ENCODE peak calls at places on chromosomes 1 and 21, in ten cellular contexts. One of them, this sample, is unnamed. For H3K9me3, the result is how much of the 10 kb centered on the place peaks cover.

GRCh38 chr1:83931658-83932253 is 67.2 kb downstream of the TTLL7 start:
- DNase-seq in heart left ventricle: no peak
- DNase-seq in esophagus squamous epithelium: no peak
- DNase-seq in body of pancreas: peak
- DNase-seq in upper lobe of left lung: no peak
- DNase-seq in sigmoid colon: no peak
- DNase-seq in testis: peak
- DNase-seq in transverse colon: no peak
- DNase-seq in stomach: no peak
- DNase-seq in A549: peak
- DNase-seq in this sample: peak

GRCh38 chr1:40479156-40479555 is 2.1 kb downstream of the ZFP69 start:
- DNase-seq in heart left ventricle: no peak
- DNase-seq in esophagus squamous epithelium: no peak
- DNase-seq in body of pancreas: no peak
- DNase-seq in upper lobe of left lung: no peak
- DNase-seq in sigmoid colon: no peak
- DNase-seq in testis: no peak
- DNase-seq in transverse colon: no peak
- DNase-seq in stomach: no peak
- DNase-seq in A549: no peak
- DNase-seq in this sample: no peak

GRCh38 chr1:54506594-54506993 is 41.4 kb upstream of the ACOT11 start:
- DNase-seq in heart left ventricle: no peak
- DNase-seq in esophagus squamous epithelium: no peak
- DNase-seq in body of pancreas: no peak
- DNase-seq in upper lobe of left lung: no peak
- DNase-seq in sigmoid colon: no peak
- DNase-seq in testis: no peak
- DNase-seq in transverse colon: no peak
- DNase-seq in stomach: no peak
- DNase-seq in A549: no peak
- DNase-seq in this sample: no peak

GRCh38 chr1:229341811-229342304 is 989 bp downstream of the CCSAP start:
- DNase-seq in heart left ventricle: peak
- DNase-seq in esophagus squamous epithelium: no peak
- DNase-seq in body of pancreas: no peak
- DNase-seq in upper lobe of left lung: peak
- DNase-seq in sigmoid colon: peak
- DNase-seq in testis: peak
- DNase-seq in transverse colon: no peak
- DNase-seq in stomach: no peak
- DNase-seq in A549: no peak
- DNase-seq in this sample: no peak

GRCh38 chr1:215845224-215845902 is 278.3 kb downstream of the KCTD3 start:
- DNase-seq in heart left ventricle: no peak
- DNase-seq in esophagus squamous epithelium: no peak
- DNase-seq in body of pancreas: no peak
- DNase-seq in upper lobe of left lung: no peak
- DNase-seq in sigmoid colon: no peak
- DNase-seq in testis: no peak
- DNase-seq in transverse colon: no peak
- DNase-seq in stomach: no peak
- DNase-seq in A549: no peak
- DNase-seq in this sample: no peak

GRCh38 chr1:150065184-150065871 is 2.2 kb upstream of the VPS45 start:
- DNase-seq in heart left ventricle: no peak
- DNase-seq in esophagus squamous epithelium: no peak
- DNase-seq in body of pancreas: no peak
- DNase-seq in upper lobe of left lung: no peak
- DNase-seq in sigmoid colon: no peak
- DNase-seq in testis: no peak
- DNase-seq in transverse colon: no peak
- DNase-seq in stomach: no peak
- DNase-seq in A549: no peak
- DNase-seq in this sample: no peak

GRCh38 chr21:46625759-46626158 is 9.7 kb upstream of the PRMT2 start:
- DNase-seq in heart left ventricle: no peak
- DNase-seq in esophagus squamous epithelium: no peak
- DNase-seq in body of pancreas: no peak
- DNase-seq in upper lobe of left lung: no peak
- DNase-seq in sigmoid colon: no peak
- DNase-seq in testis: no peak
- DNase-seq in transverse colon: no peak
- DNase-seq in stomach: no peak
- DNase-seq in A549: no peak
- DNase-seq in this sample: no peak

GRCh38 chr1:28045777-28046176 is 42.6 kb downstream of the EYA3 start:
- DNase-seq in heart left ventricle: no peak
- DNase-seq in esophagus squamous epithelium: no peak
- DNase-seq in body of pancreas: no peak
- DNase-seq in upper lobe of left lung: no peak
- DNase-seq in sigmoid colon: no peak
- DNase-seq in testis: no peak
- DNase-seq in transverse colon: no peak
- DNase-seq in stomach: no peak
- DNase-seq in A549: no peak
- DNase-seq in this sample: no peak

GRCh38 chr21:16708431-16708830 is 804.4 kb upstream of the CXADR start:
- DNase-seq in heart left ventricle: no peak
- DNase-seq in esophagus squamous epithelium: no peak
- DNase-seq in body of pancreas: no peak
- DNase-seq in upper lobe of left lung: no peak
- DNase-seq in sigmoid colon: no peak
- DNase-seq in testis: no peak
- DNase-seq in transverse colon: no peak
- DNase-seq in stomach: no peak
- DNase-seq in A549: no peak
- DNase-seq in this sample: no peak

DNA sequence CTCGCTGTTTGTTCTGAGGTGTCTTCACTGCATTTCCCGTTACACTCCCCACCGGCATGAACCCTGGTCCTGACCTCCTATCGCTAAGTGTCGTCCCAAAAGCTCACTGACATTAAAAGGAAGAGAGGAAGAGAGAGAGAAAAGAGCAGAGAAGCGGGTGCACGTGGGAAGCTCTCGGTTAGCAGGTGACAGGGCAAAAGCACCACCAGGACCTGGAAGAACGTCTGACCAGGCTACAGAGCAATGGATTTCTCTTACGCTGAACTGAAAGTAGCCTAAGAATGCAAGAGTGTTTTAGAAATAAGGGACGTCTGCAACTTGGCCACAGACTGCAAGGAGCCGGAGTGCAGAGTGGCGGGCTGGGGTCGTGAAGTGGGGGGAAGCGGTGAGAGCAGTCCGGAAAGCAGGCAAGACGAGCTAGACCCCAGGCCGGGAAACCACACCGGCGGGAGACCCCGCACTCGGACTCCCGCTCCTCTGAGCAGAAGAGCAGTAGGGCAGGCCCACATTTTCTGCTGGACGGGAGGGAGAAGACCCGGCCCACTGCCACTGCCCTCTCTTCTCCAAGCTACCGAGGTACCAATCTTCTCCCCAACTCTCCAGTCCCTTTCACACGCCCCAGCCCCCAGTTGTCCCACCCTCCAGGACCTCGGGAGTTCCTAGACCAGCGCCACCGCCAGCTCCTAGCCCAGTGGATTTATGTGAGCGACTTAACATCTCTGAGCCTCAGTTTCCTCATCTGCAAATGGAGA is 8.3 kb upstream of the MPZL1 start:
- DNase-seq in heart left ventricle: no peak
- DNase-seq in esophagus squamous epithelium: no peak
- DNase-seq in body of pancreas: peak
- DNase-seq in upper lobe of left lung: peak
- DNase-seq in sigmoid colon: peak
- DNase-seq in testis: peak
- DNase-seq in transverse colon: peak
- DNase-seq in stomach: no peak
- DNase-seq in A549: no peak
- DNase-seq in this sample: peak
- H3K27ac ChIP-seq in heart left ventricle: peak
- H3K27ac ChIP-seq in esophagus squamous epithelium: peak
- H3K27ac ChIP-seq in body of pancreas: peak
- H3K27ac ChIP-seq in upper lobe of left lung: peak
- H3K27ac ChIP-seq in sigmoid colon: peak
- H3K27ac ChIP-seq in testis: peak
- H3K27ac ChIP-seq in transverse colon: peak
- H3K27ac ChIP-seq in stomach: peak
- H3K27ac ChIP-seq in A549: peak
- H3K27ac ChIP-seq in this sample: peak

GRCh38 chr1:93251966-93252365 is 71.4 kb downstream of the CCDC18 start:
- DNase-seq in heart left ventricle: no peak
- DNase-seq in esophagus squamous epithelium: no peak
- DNase-seq in body of pancreas: no peak
- DNase-seq in upper lobe of left lung: no peak
- DNase-seq in sigmoid colon: no peak
- DNase-seq in testis: no peak
- DNase-seq in transverse colon: no peak
- DNase-seq in stomach: no peak
- DNase-seq in A549: no peak
- DNase-seq in this sample: no peak
- TF ChIP-seq POLR2A in heart left ventricle: no peak
- TF ChIP-seq POLR2A in esophagus squamous epithelium: no peak
- TF ChIP-seq POLR2A in body of pancreas: no peak
- TF ChIP-seq POLR2A in upper lobe of left lung: no peak
- TF ChIP-seq POLR2A in sigmoid colon: no peak
- TF ChIP-seq POLR2A in testis: no peak
- TF ChIP-seq POLR2A in transverse colon: no peak
- TF ChIP-seq POLR2A in stomach: no peak
- TF ChIP-seq POLR2A in A549: no peak
- TF ChIP-seq POLR2A in this sample: no peak

GRCh38 chr1:48219803-48220202 is 2.7 kb upstream of the SLC5A9 start:
- DNase-seq in heart left ventricle: no peak
- DNase-seq in esophagus squamous epithelium: no peak
- DNase-seq in body of pancreas: no peak
- DNase-seq in upper lobe of left lung: no peak
- DNase-seq in sigmoid colon: no peak
- DNase-seq in testis: no peak
- DNase-seq in transverse colon: no peak
- DNase-seq in stomach: no peak
- DNase-seq in A549: no peak
- DNase-seq in this sample: no peak

GRCh38 chr1:48221657-48222056 is 859 bp upstream of the SLC5A9 start:
- DNase-seq in heart left ventricle: no peak
- DNase-seq in esophagus squamous epithelium: no peak
- DNase-seq in body of pancreas: no peak
- DNase-seq in upper lobe of left lung: no peak
- DNase-seq in sigmoid colon: no peak
- DNase-seq in testis: no peak
- DNase-seq in transverse colon: no peak
- DNase-seq in stomach: no peak
- DNase-seq in A549: no peak
- DNase-seq in this sample: no peak

GRCh38 chr1:48223372-48224081 is 1.0 kb downstream of the SLC5A9 start:
- DNase-seq in heart left ventricle: no peak
- DNase-seq in esophagus squamous epithelium: no peak
- DNase-seq in body of pancreas: peak
- DNase-seq in upper lobe of left lung: no peak
- DNase-seq in sigmoid colon: no peak
- DNase-seq in testis: no peak
- DNase-seq in transverse colon: peak
- DNase-seq in stomach: no peak
- DNase-seq in A549: no peak
- DNase-seq in this sample: no peak

GRCh38 chr1:48222501-48223242 is at the start of gene SLC5A9:
- DNase-seq in heart left ventricle: no peak
- DNase-seq in esophagus squamous epithelium: no peak
- DNase-seq in body of pancreas: no peak
- DNase-seq in upper lobe of left lung: no peak
- DNase-seq in sigmoid colon: no peak
- DNase-seq in testis: no peak
- DNase-seq in transverse colon: peak
- DNase-seq in stomach: peak
- DNase-seq in A549: no peak
- DNase-seq in this sample: no peak

GRCh38 chr1:48221122-48221521 is 1.4 kb upstream of the SLC5A9 start:
- DNase-seq in heart left ventricle: no peak
- DNase-seq in esophagus squamous epithelium: no peak
- DNase-seq in body of pancreas: no peak
- DNase-seq in upper lobe of left lung: no peak
- DNase-seq in sigmoid colon: no peak
- DNase-seq in testis: no peak
- DNase-seq in transverse colon: no peak
- DNase-seq in stomach: no peak
- DNase-seq in A549: no peak
- DNase-seq in this sample: no peak
- H3K9me3 ChIP-seq in heart left ventricle: under half
- H3K9me3 ChIP-seq in esophagus squamous epithelium: under half
- H3K9me3 ChIP-seq in body of pancreas: under half
- H3K9me3 ChIP-seq in upper lobe of left lung: under half
- H3K9me3 ChIP-seq in sigmoid colon: under half
- H3K9me3 ChIP-seq in testis: under half
- H3K9me3 ChIP-seq in transverse colon: under half
- H3K9me3 ChIP-seq in stomach: under half
- H3K9me3 ChIP-seq in A549: under half
- H3K9me3 ChIP-seq in this sample: under half

GRCh38 chr1:109932679-109933078 is 22.0 kb downstream of the CSF1 start:
- DNase-seq in heart left ventricle: no peak
- DNase-seq in esophagus squamous epithelium: no peak
- DNase-seq in body of pancreas: no peak
- DNase-seq in upper lobe of left lung: no peak
- DNase-seq in sigmoid colon: no peak
- DNase-seq in testis: no peak
- DNase-seq in transverse colon: no peak
- DNase-seq in stomach: peak
- DNase-seq in A549: no peak
- DNase-seq in this sample: no peak
- H3K27ac ChIP-seq in heart left ventricle: no peak
- H3K27ac ChIP-seq in esophagus squamous epithelium: no peak
- H3K27ac ChIP-seq in body of pancreas: peak
- H3K27ac ChIP-seq in upper lobe of left lung: no peak
- H3K27ac ChIP-seq in sigmoid colon: no peak
- H3K27ac ChIP-seq in testis: no peak
- H3K27ac ChIP-seq in transverse colon: peak
- H3K27ac ChIP-seq in stomach: no peak
- H3K27ac ChIP-seq in A549: peak
- H3K27ac ChIP-seq in this sample: no peak

GRCh38 chr1:153640873-153641272 is 7.0 kb downstream of the CHTOP start:
- DNase-seq in heart left ventricle: no peak
- DNase-seq in esophagus squamous epithelium: no peak
- DNase-seq in body of pancreas: no peak
- DNase-seq in upper lobe of left lung: no peak
- DNase-seq in sigmoid colon: no peak
- DNase-seq in testis: no peak
- DNase-seq in transverse colon: no peak
- DNase-seq in stomach: no peak
- DNase-seq in A549: no peak
- DNase-seq in this sample: no peak
- TF ChIP-seq POLR2A in heart left ventricle: no peak
- TF ChIP-seq POLR2A in esophagus squamous epithelium: no peak
- TF ChIP-seq POLR2A in body of pancreas: no peak
- TF ChIP-seq POLR2A in upper lobe of left lung: no peak
- TF ChIP-seq POLR2A in sigmoid colon: no peak
- TF ChIP-seq POLR2A in testis: no peak
- TF ChIP-seq POLR2A in transverse colon: no peak
- TF ChIP-seq POLR2A in stomach: no peak
- TF ChIP-seq POLR2A in A549: no peak
- TF ChIP-seq POLR2A in this sample: no peak

This sample was measured in thyroid gland.